ENCODE peak calls at places on chromosomes 7 and 10, in eight cellular contexts. G is A673, C is heart right ventricle, Z is HCT116, O is brain microvascular endothelial cell, F is HL-60, X is hepatocyte, P is right atrium auricular region. H is an unnamed sample.

GRCh38 chr7:42236266-42237161 is 495 bp downstream of the GLI3 start:
- DNase-seq in X (peak), Z (no peak), G (peak), C (peak), F (peak), P (no peak), O (peak), H (no peak)

GRCh38 chr7:245574-246295 is 44.2 kb upstream of the FOXL3 start:
- DNase-seq in Z (no peak), O (no peak), X (no peak), F (no peak), C (no peak), P (no peak), G (no peak), H (no peak)

GRCh38 chr7:110397927-110398660 is 692.8 kb upstream of the LRRN3 start:
- DNase-seq in G (no peak), P (no peak), O (no peak), C (no peak), F (no peak), X (no peak), Z (no peak), H (no peak)

GRCh38 chr10:119029613-119030420 is at the start of gene NANOS1:
- DNase-seq in X (peak), Z (no peak), O (peak), C (no peak), P (no peak), F (no peak), G (peak), H (peak)

GRCh38 chr10:93352638-93353383 is 129.3 kb downstream of the MYOF start:
- DNase-seq in P (no peak), X (peak), F (no peak), Z (no peak), C (no peak), G (peak), O (peak), H (no peak)

GRCh38 chr7:123632808-123633207 is 22.9 kb upstream of the LMOD2 start:
- DNase-seq in G (no peak), F (no peak), X (no peak), Z (no peak), O (no peak), C (no peak), P (no peak), H (no peak)

GRCh38 chr10:77970869-77971803 is 44.6 kb upstream of the DLG5 start:
- DNase-seq in X (peak), F (peak), O (peak), G (peak), C (peak), P (peak), Z (no peak), H (no peak)

GRCh38 chr10:62610649-62611229 is 193.8 kb upstream of the ADO start:
- DNase-seq in F (peak), X (peak), P (no peak), G (peak), O (peak), C (peak), Z (peak), H (peak)

GRCh38 chr7:44057849-44058758 is 7.3 kb downstream of the PGAM2 start:
- DNase-seq in P (no peak), C (no peak), X (no peak), O (no peak), Z (no peak), F (no peak), G (no peak), H (no peak)

GRCh38 chr7:81618400-81619014 is 151.3 kb downstream of the HGF start:
- DNase-seq in G (peak), C (no peak), Z (peak), F (no peak), P (no peak), X (peak), O (peak), H (no peak)

GRCh38 chr10:4515711-4516110 is 310.3 kb upstream of the AKR1E2 start:
- DNase-seq in Z (no peak), F (no peak), G (no peak), X (no peak), P (no peak), O (no peak), C (no peak), H (no peak)

GRCh38 chr10:113434950-113435349 is 117.9 kb upstream of the HABP2 start:
- DNase-seq in P (no peak), G (no peak), O (no peak), Z (no peak), C (no peak), X (no peak), F (no peak), H (no peak)

GRCh38 chr10:119058005-119058404 is 22.6 kb downstream of the EIF3A start:
- DNase-seq in G (no peak), O (no peak), C (no peak), Z (no peak), X (no peak), F (no peak), P (no peak), H (no peak)

GRCh38 chr10:21944727-21945386 is 58.7 kb downstream of the DNAJC1 start:
- DNase-seq in Z (no peak), O (no peak), G (no peak), P (no peak), X (no peak), C (no peak), F (no peak), H (no peak)

GRCh38 chr7:93894966-93895650 is 4.6 kb upstream of the TFPI2 start:
- DNase-seq in P (no peak), O (no peak), Z (no peak), C (no peak), G (no peak), X (no peak), F (no peak), H (no peak)

GRCh38 chr7:98555403-98555802 is 61.7 kb upstream of the NPTX2 start:
- DNase-seq in F (no peak), Z (no peak), C (no peak), X (peak), G (no peak), P (no peak), O (no peak), H (no peak)

GRCh38 chr7:142110638-142111037 is 880 bp upstream of the MGAM2 start:
- DNase-seq in C (no peak), G (no peak), F (no peak), Z (no peak), P (no peak), X (no peak), O (no peak), H (no peak)

GRCh38 chr7:78018541-78019456 is 220.2 kb downstream of the PHTF2 start:
- DNase-seq in X (no peak), Z (no peak), P (peak), G (peak), C (peak), F (no peak), O (peak), H (peak)

GRCh38 chr7:41255716-41256115 is 447.2 kb downstream of the INHBA start:
- DNase-seq in X (no peak), Z (no peak), O (no peak), C (no peak), F (no peak), G (no peak), P (no peak), H (no peak)

GRCh38 chr10:100723180-100723579 is 22.2 kb upstream of the PAX2 start:
- DNase-seq in F (no peak), P (no peak), G (no peak), X (no peak), Z (no peak), C (no peak), O (no peak), H (no peak)

GRCh38 chr7:34313289-34313688 is 344.7 kb upstream of the NPSR1 start:
- DNase-seq in F (no peak), G (no peak), O (peak), Z (no peak), P (no peak), C (no peak), X (no peak), H (no peak)

GRCh38 chr7:3722396-3722846 is 421.4 kb downstream of the SDK1 start:
- DNase-seq in G (peak), X (peak), Z (peak), C (no peak), F (no peak), P (no peak), O (peak), H (peak)

GRCh38 chr10:87658383-87658795 is 1.3 kb upstream of the PAPSS2 start:
- DNase-seq in P (no peak), O (no peak), X (no peak), G (no peak), F (no peak), Z (no peak), C (no peak), H (no peak)

GRCh38 chr7:43658718-43659548 is 70.4 kb downstream of the COA1 start:
- DNase-seq in C (no peak), G (no peak), O (no peak), X (no peak), P (no peak), F (no peak), Z (no peak), H (no peak)

GRCh38 chr7:38224392-38224791 is 46.3 kb downstream of the STARD3NL start:
- DNase-seq in O (no peak), X (no peak), G (no peak), F (no peak), P (no peak), Z (no peak), C (no peak), H (no peak)

GRCh38 chr10:119489572-119490326 is 52.8 kb downstream of the RGS10 start:
- DNase-seq in G (peak), O (peak), X (peak), F (peak), Z (peak), C (peak), P (no peak), H (no peak)

GRCh38 chr7:27245124-27245797 is 2.7 kb downstream of the EVX1 start:
- DNase-seq in F (no peak), C (no peak), Z (no peak), G (no peak), O (no peak), P (no peak), X (no peak), H (no peak)

GRCh38 chr7:52925332-52925731 is 110.1 kb upstream of the POM121L12 start:
- DNase-seq in Z (no peak), F (no peak), X (no peak), O (no peak), G (no peak), C (no peak), P (no peak), H (no peak)

GRCh38 chr7:2715341-2716231 is 27.6 kb downstream of the AMZ1 start:
- DNase-seq in X (no peak), C (no peak), O (peak), F (peak), P (no peak), Z (no peak), G (no peak), H (no peak)

GRCh38 chr10:30176182-30176581 is 116.8 kb upstream of the JCAD start:
- DNase-seq in C (no peak), O (no peak), G (no peak), P (no peak), F (no peak), X (no peak), Z (no peak), H (no peak)

GRCh38 chr7:135217645-135218509 is 6.6 kb upstream of the WDR91 start:
- DNase-seq in C (no peak), X (peak), G (no peak), F (no peak), O (no peak), P (no peak), Z (no peak), H (no peak)

GRCh38 chr7:303884-304573 is 14.1 kb downstream of the FOXL3 start:
- DNase-seq in O (no peak), X (no peak), G (no peak), C (no peak), P (no peak), Z (no peak), F (no peak), H (no peak)

GRCh38 chr10:63157845-63158624 is 24.9 kb downstream of the NRBF2 start:
- DNase-seq in G (peak), X (peak), O (peak), Z (peak), C (no peak), P (no peak), F (peak), H (peak)

GRCh38 chr10:56351909-56352630 is 9.0 kb downstream of the ZWINT start:
- DNase-seq in X (no peak), O (no peak), F (no peak), G (no peak), C (no peak), Z (no peak), P (no peak), H (no peak)

GRCh38 chr7:45237788-45238461 is 80.3 kb downstream of the RAMP3 start:
- DNase-seq in P (peak), O (no peak), F (no peak), G (no peak), X (no peak), C (no peak), Z (no peak), H (no peak)

GRCh38 chr10:17951868-17952371 is at the start of gene SLC39A12:
- DNase-seq in Z (no peak), F (no peak), X (peak), O (peak), C (no peak), P (no peak), G (no peak), H (no peak)

GRCh38 chr7:6403907-6404306 is 43.8 kb downstream of the DAGLB start:
- DNase-seq in P (no peak), F (no peak), C (no peak), G (no peak), X (no peak), O (no peak), Z (no peak), H (no peak)
- TF ChIP-seq CTCF in P (no peak), F (no peak), C (no peak), G (no peak), X (no peak), O (no peak), Z (no peak), H (no peak)

GRCh38 chr10:71706216-71707121 is 13.1 kb downstream of the C10orf105 start:
- DNase-seq in O (no peak), G (no peak), F (no peak), C (no peak), P (no peak), X (no peak), Z (no peak), H (no peak)

GRCh38 chr10:71703577-71703976 is 16.0 kb downstream of the C10orf105 start:
- DNase-seq in G (no peak), X (no peak), Z (no peak), O (no peak), C (no peak), P (no peak), F (no peak), H (no peak)

GRCh38 chr10:71704816-71705215 is 14.8 kb downstream of the C10orf105 start:
- DNase-seq in F (no peak), X (no peak), C (no peak), P (no peak), Z (no peak), O (no peak), G (no peak), H (no peak)

GRCh38 chr10:71707240-71707789 is 12.3 kb downstream of the C10orf105 start:
- DNase-seq in O (no peak), F (no peak), C (no peak), P (no peak), G (no peak), X (no peak), Z (no peak), H (no peak)

GRCh38 chr10:71705582-71705981 is 14.0 kb downstream of the C10orf105 start:
- DNase-seq in C (no peak), O (no peak), F (no peak), Z (no peak), P (no peak), X (no peak), G (no peak), H (no peak)
- H3K4me3 ChIP-seq in C (no peak), O (no peak), F (no peak), Z (no peak), P (no peak), X (no peak), G (no peak), H (no peak)

DNA sequence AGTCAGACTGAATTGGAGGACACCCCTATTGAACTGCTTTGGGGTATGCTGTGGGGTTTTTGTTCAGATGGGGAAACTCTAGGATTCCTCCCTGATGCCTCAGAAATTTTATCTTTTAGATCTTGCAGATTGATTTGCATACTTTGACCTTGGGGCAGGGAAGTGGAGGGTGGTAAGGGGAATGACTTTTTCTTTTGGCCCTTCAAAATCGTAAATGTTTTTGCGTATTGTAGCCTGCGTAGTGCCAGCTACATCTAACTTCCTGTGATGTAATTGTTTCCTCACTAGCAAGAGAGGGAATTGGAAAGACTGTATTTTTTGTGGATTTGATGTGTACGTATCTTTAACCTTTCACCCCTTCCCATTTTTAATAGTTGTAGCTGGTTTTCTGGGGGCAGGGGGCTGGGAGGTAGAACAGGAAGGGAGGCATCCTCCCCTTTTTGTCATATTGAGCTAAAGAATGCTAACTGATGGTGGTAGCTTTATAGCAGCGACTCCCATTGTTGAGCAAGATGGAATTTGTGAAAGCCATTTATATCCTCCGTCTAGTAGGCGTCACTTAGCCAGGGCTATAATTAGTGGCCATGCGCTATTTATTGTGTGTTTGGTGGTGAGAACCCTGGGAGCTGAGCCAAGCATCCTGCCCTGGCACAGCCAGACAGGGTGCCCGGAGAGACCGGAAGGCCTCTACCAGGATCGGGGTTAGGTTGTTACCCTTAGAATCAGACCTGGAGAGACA is 11.3 kb downstream of the DUSP5 start:
- DNase-seq in G (peak), F (no peak), C (peak), X (no peak), P (no peak), O (no peak), Z (no peak), H (no peak)
- H3K27ac ChIP-seq in G (peak), F (no peak), C (peak), X (no peak), P (peak), O (no peak), Z (no peak), H (no peak)

DNA sequence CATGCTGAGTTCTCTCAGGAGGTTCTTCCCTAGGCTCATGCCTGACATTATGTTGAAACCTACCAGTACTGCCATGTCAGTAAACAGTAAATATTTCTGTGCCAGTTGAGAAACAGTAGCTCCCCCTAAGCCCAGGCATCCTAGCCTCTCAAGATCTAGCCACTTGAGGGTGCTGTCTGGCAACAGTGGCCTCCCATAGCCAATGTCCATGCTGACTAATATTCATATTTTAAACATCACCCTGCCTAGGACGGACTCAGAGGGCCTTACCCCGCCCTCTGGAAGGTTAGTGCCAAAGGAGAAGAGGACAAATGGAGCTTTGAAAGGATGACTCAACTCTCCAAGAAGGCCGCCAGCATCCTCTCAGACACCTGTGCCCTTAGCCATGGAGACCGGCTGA is 7.7 kb downstream of the ACSM6 start:
- DNase-seq in O (peak), F (no peak), G (no peak), P (no peak), Z (peak), C (no peak), X (no peak), H (no peak)
- TF ChIP-seq CTCF in O (peak), F (no peak), G (no peak), P (no peak), Z (peak), C (no peak), X (no peak), H (no peak)

DNA sequence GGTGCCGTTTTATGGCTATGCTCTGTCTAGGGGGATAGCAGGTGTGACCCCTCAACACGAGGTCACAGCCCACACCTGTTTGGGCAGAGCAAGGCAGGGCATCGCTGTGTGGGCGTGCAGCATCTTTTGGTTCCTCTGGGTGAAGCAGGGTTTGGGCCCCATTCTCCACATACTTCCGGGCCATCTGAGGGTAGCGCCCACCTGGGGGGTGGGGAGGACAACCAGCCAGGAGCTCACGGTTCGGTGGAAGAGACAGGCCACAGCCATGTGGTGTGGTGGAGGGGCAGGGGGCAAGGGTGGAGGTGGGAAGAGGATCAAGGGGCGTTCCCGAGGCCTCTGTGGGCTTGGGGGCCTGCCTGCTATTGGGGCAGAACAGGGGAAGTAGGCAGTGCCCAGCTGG is 2.4 kb downstream of the SH2B2 start:
- DNase-seq in X (no peak), F (no peak), G (no peak), C (no peak), O (no peak), Z (no peak), P (no peak), H (no peak)
- H3K4me3 ChIP-seq in X (no peak), F (peak), G (no peak), C (no peak), O (no peak), Z (no peak), P (no peak), H (no peak)

GRCh38 chr7:122155566-122155965 is 11.5 kb upstream of the AASS start:
- DNase-seq in P (no peak), C (no peak), X (no peak), Z (no peak), G (no peak), F (no peak), O (peak), H (no peak)
- H3K27ac ChIP-seq in P (no peak), C (no peak), X (no peak), Z (no peak), G (no peak), F (no peak), O (no peak), H (no peak)